ENCODE peak calls at places on chromosomes 11 and 22, in seven cellular contexts. D is K562; Q is iris pigment epithelial cell; A is neural progenitor cell; T is bronchial epithelial cell; B is stimulated activated CD8-positive, alpha-beta memory T cell treated with anti-CD3 and anti-CD28 coated beads, Interleukin-12 subunit alpha, Interleukin-12 subunit beta, amount 100 ng/mL, for 1 hour; E is NCI-H1105 treated with DMSO at 0.1 percent for 48 hours. C is an unnamed sample.

GRCh38 chr11:78254263-78254662 is 65.5 kb downstream of the USP35 start:
- DNase-seq in A (no peak), E (no peak), T (no peak), D (no peak), Q (no peak), B (no peak), C (no peak)

GRCh38 chr22:44125421-44125820 is 55.3 kb upstream of the PARVG start:
- DNase-seq in Q (no peak), E (no peak), A (no peak), T (no peak), D (no peak), B (no peak), C (no peak)

GRCh38 chr11:8719260-8720190 is 36.9 kb downstream of the RPL27A start:
- DNase-seq in E (no peak), A (no peak), T (peak; percentile 93), Q (peak; percentile 89), D (no peak), B (no peak), C (peak; percentile 82)

GRCh38 chr11:13889566-13890214 is 72.8 kb upstream of the SPON1 start:
- DNase-seq in Q (no peak), B (no peak), D (no peak), T (no peak), E (peak; percentile 99), A (no peak), C (no peak)

GRCh38 chr11:12704049-12704448 is 29.8 kb downstream of the TEAD1 start:
- DNase-seq in T (peak; percentile 57), A (no peak), E (no peak), B (no peak), D (no peak), Q (peak; percentile 92), C (peak; percentile 75)

GRCh38 chr11:99020324-99021225 is at the start of gene CNTN5:
- DNase-seq in D (peak; percentile 10), E (peak; percentile 86), Q (peak; percentile 34), T (peak; percentile 7), B (no peak), A (peak; percentile 85), C (peak; percentile 35)

GRCh38 chr11:69301033-69301490 is 7.1 kb downstream of the MYEOV start:
- DNase-seq in E (no peak), Q (no peak), T (no peak), B (no peak), D (no peak), A (no peak), C (no peak)

GRCh38 chr11:12393691-12394090 is 16.3 kb downstream of the PARVA start:
- DNase-seq in A (no peak), E (no peak), T (no peak), B (no peak), D (no peak), Q (peak; percentile 14), C (no peak)

GRCh38 chr11:57566035-57566504 is 1.4 kb downstream of the UBE2L6 start:
- DNase-seq in B (no peak), E (no peak), A (no peak), T (peak; percentile 15), D (no peak), Q (peak; percentile 80), C (peak; percentile 20)

GRCh38 chr11:92969293-92969633 is 188 bp upstream of the MTNR1B start:
- DNase-seq in T (no peak), Q (no peak), E (no peak), A (no peak), D (no peak), B (no peak), C (no peak)

GRCh38 chr11:112322173-112322813 is 61.6 kb upstream of the PLET1 start:
- DNase-seq in T (no peak), D (no peak), Q (no peak), A (no peak), B (no peak), E (no peak), C (no peak)

GRCh38 chr11:100515087-100515486 is 172.0 kb upstream of the ARHGAP42 start:
- DNase-seq in D (no peak), A (peak; percentile 10), E (no peak), T (peak; percentile 73), Q (peak; percentile 64), B (no peak), C (peak; percentile 30)

GRCh38 chr11:59426361-59427067 is at the start of gene OR5A2:
- DNase-seq in T (peak; percentile 20), D (no peak), Q (no peak), B (no peak), A (peak; percentile 84), E (peak; percentile 16), C (no peak)

GRCh38 chr11:126990716-126991480 is 9.7 kb downstream of the KIRREL3 start:
- DNase-seq in D (no peak), E (no peak), Q (no peak), B (no peak), T (no peak), A (no peak), C (no peak)

GRCh38 chr22:20448630-20449029 is 11.0 kb upstream of the SCARF2 start:
- DNase-seq in E (no peak), D (no peak), A (no peak), B (no peak), Q (no peak), T (no peak), C (no peak)

GRCh38 chr22:26884921-26885320 is 227.5 kb downstream of the MIAT start:
- DNase-seq in T (no peak), Q (no peak), D (no peak), A (no peak), B (no peak), E (no peak), C (no peak)

GRCh38 chr11:72225411-72225951 is 914 bp downstream of the INPPL1 start:
- DNase-seq in T (no peak), E (no peak), D (no peak), Q (peak; percentile 15), A (peak; percentile 32), B (no peak), C (no peak)

GRCh38 chr11:22666700-22667439 is 459 bp downstream of the GAS2 start:
- DNase-seq in Q (peak; percentile 9), T (no peak), A (peak; percentile 78), E (peak; percentile 43), D (no peak), B (no peak), C (peak; percentile 20)

GRCh38 chr22:27801197-27801615 is 350 bp downstream of the MN1 start:
- DNase-seq in D (peak; percentile 13), E (peak; percentile 20), B (no peak), A (peak; percentile 78), T (no peak), Q (peak; percentile 67), C (no peak)

GRCh38 chr11:65452806-65453490 is 30.4 kb downstream of the NEAT1 start:
- DNase-seq in A (no peak), E (no peak), T (peak; percentile 89), D (no peak), Q (peak; percentile 71), B (no peak), C (peak; percentile 60)

GRCh38 chr11:18065572-18065971 is 19.5 kb upstream of the TPH1 start:
- DNase-seq in D (no peak), E (peak; percentile 44), B (no peak), Q (no peak), A (no peak), T (peak; percentile 63), C (no peak)

C was measured in brain microvascular endothelial cell.